ENCODE peak calls at places on chromosomes 6 and 20, in four cellular contexts. I is mucosa of descending colon, G is lower leg skin, R is omental fat pad. B is an unnamed sample.

GRCh38 chr6:35499372-35499771 is 2.5 kb upstream of the TEAD3 start:
- DNase-seq in I (no peak), R (no peak), G (no peak), B (no peak)

GRCh38 chr6:2021713-2022125 is 223.7 kb downstream of the GMDS start:
- DNase-seq in I (peak; percentile 87), G (peak; percentile 94), R (peak; percentile 25), B (no peak)

GRCh38 chr6:71420693-71421328 is 132.2 kb downstream of the OGFRL1 start:
- DNase-seq in I (peak; percentile 83), G (peak; percentile 99), R (peak; percentile 82), B (peak; percentile 98)

GRCh38 chr20:54431545-54431944 is 43.8 kb upstream of the DOK5 start:
- DNase-seq in G (no peak), R (no peak), I (no peak), B (no peak)

GRCh38 chr6:112571886-112572285 is 224.8 kb downstream of the RFPL4B start:
- DNase-seq in G (no peak), I (no peak), R (no peak), B (no peak)

GRCh38 chr20:34744847-34745246 is 40.7 kb downstream of the TP53INP2 start:
- DNase-seq in G (no peak), R (no peak), I (no peak), B (no peak)

GRCh38 chr6:156502969-156503504 is 274.1 kb upstream of the ARID1B start:
- DNase-seq in R (no peak), I (no peak), G (no peak), B (no peak)

GRCh38 chr6:151240036-151240685 is 394 bp downstream of the AKAP12 start:
- DNase-seq in R (peak; percentile 52), G (peak; percentile 92), I (peak; percentile 52), B (peak; percentile 88)

GRCh38 chr6:47029865-47030561 is 12.1 kb downstream of the ADGRF1 start:
- DNase-seq in R (no peak), G (no peak), I (no peak), B (no peak)

GRCh38 chr6:105326838-105327745 is 75.8 kb downstream of the PREP start:
- DNase-seq in G (no peak), I (no peak), R (no peak), B (no peak)

GRCh38 chr6:160931378-160932343 is 59.9 kb upstream of the MAP3K4 start:
- DNase-seq in I (no peak), R (no peak), G (no peak), B (no peak)

GRCh38 chr6:160927416-160927815 is 64.2 kb upstream of the MAP3K4 start:
- DNase-seq in G (no peak), I (no peak), R (no peak), B (no peak)

GRCh38 chr6:160929831-160930230 is 61.7 kb upstream of the MAP3K4 start:
- DNase-seq in G (no peak), I (no peak), R (no peak), B (peak; percentile 27)

GRCh38 chr6:160933256-160933655 is 58.3 kb upstream of the MAP3K4 start:
- DNase-seq in I (no peak), G (no peak), R (no peak), B (no peak)

DNA sequence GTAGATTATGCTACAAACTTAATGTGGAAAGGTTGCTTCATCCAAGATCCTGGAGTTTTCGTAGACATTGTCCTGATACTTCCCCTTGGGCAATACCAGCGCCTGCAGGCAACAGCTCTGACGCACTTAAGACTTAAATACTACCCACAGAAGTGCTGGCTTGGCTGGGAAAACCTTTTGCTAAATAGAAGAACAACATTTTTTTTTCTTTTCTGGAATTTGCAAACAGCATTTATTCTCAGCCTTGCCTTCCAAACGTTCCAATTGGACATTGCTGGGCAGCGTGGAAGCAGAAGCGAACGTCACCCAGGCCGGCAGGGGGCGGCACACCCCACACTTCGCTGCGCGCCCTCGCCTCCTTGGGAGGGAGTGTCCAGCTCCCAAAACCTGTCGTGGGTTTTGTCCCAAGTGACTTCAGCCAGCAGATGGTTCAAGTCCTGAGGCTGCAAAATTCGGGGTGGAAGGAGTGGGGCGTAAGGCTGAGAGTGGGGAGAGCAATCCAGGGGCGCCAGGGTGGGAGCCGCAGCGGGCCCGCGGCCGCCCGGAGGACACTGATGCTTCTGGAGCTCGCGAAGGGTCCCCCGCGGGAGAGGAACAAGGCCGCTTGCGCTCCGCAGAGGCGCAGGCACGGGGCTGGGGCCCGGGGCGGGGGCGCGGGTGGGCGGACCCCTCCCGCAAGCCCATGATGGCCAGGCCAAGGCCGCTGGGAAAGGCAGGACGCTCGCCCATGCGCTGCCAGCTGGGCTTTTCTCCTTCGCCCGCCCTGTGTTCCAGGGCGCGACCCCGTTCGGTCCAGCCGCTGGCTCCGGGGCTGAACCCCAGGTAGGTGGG is 60.8 kb upstream of the MAP3K4 start:
- DNase-seq in G (peak; percentile 95), I (peak; percentile 79), R (peak; percentile 49), B (peak; percentile 93)
- TF ChIP-seq CTCF in G (no peak), I (peak; percentile 59), R (no peak), B (peak; percentile 99)

DNA sequence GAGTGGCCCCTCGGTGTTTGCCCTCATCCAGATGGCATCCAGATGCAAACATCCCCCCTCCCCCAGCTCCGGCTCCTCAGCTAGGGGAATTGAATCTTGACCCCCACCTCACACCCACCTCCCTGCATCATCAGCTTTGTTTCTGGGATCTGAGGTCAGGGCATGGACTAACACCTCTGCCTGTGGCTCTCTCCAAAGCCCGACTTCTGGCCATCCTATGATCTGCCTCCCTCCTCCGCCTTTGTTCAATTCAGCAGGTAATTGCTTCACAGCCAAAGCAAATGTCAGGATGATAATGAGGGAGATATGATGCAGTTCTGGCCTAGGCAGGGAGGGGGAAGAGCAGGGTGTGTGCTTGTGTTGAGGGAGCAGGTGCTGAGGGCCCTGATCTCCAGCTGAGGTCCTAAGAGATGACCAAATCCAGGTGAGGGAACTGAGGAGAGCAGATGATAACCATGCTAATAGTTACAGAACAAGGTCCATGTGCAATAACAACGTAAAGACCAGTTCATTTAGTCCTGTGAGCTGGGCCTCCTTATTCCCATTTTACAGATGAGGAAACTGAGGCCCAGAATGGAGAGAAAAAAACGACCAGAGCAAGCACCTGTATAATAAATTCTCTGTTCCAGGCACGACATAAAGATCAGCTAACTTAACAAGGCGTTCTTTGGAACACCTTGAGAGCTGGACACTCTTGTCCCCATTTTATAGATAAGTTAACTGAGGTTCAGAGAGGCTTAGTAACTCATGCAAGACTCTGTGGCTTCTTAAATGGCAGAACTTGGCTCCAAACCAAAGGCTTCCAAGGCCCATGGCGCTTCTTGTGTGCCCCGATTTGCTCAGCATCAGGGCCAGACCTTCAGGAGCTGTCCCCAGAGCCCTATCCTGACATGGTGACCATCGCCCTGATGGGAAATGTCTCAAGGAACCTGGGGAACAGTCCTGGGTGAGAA is 141.9 kb downstream of the VEGFA start:
- DNase-seq in I (no peak), R (no peak), G (no peak), B (no peak)
- TF ChIP-seq CTCF in I (no peak), R (no peak), G (no peak), B (no peak)

DNA sequence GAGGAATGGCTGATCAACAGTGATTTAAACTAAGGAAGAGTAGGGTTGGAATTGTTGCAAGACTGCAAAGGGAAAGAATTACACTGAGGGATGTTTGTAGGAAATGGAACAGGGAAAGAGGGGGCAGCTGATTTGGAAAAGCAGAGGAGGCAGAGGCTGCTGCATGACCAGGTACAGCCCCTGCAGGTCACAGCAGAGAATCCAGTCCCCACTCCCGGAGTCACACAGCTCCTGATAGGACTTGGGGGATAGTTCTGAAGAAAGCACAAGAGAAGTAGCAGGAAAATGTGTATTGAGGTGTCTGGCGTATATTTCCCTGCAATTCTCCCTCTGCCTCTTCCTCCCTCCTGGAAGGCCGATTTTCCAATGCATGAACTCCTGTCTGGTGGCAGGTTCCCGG is 92.5 kb upstream of the PDE10A start:
- DNase-seq in R (no peak), I (no peak), G (no peak), B (no peak)
- TF ChIP-seq CTCF in R (no peak), I (no peak), G (no peak), B (no peak)

DNA sequence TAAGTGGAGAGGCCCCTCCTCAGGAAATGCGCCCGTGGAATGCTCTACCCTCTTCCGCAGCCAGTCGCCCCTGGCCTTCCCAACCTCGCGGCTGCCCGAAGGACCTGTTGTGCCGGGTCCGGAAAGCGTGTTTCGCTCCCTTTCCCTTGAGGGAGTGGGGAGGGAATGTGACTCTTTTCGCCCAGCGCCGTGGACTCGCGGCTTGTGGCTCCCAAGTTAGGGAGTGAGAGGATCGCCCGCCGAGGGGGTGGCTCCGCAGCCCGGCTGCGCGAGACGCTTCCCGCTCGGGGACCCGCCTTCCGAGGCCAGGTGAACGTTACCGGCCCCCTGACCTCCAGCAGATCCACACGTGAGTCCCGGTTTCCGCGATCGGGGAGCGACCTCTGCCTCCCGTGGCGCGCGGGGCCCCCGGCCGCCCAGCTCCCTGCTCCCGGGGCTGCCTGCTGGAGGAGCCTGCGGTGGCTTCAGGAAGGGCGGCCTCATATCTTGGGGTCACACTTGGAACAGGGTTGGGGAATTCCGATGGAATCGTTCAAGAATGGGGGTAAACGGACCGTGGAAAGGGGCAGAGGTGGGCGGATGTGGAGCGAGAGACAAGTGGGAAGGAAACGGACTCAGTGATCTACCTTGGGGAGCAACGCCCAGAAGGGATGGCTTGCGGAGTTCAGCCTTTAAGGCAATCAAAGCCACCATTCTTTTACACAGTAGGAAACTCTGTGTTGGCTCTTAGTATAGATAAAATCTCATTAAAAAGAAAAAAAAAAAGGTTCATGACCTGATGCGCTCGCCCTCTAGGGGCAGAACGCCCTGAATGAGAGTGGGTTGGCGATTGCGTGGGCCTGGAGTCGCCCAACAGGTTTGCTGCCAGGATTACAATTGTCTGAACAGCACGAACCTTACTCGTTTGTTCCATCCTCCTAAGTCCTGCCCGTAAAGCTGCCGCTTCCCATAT is 887 bp downstream of the TPD52L1 start:
- DNase-seq in R (no peak), G (no peak), I (peak; percentile 57), B (no peak)
- TF ChIP-seq CTCF in R (no peak), G (no peak), I (no peak), B (peak; percentile 27)

GRCh38 chr6:116314218-116314617 is 34.5 kb upstream of the TSPYL1 start:
- DNase-seq in R (no peak), G (no peak), I (no peak), B (no peak)

GRCh38 chr6:116314878-116315277 is 35.1 kb upstream of the TSPYL1 start:
- DNase-seq in I (no peak), R (no peak), G (no peak), B (no peak)

GRCh38 chr6:116313377-116313776 is 33.6 kb upstream of the TSPYL1 start:
- DNase-seq in G (no peak), I (no peak), R (no peak), B (no peak)

DNA sequence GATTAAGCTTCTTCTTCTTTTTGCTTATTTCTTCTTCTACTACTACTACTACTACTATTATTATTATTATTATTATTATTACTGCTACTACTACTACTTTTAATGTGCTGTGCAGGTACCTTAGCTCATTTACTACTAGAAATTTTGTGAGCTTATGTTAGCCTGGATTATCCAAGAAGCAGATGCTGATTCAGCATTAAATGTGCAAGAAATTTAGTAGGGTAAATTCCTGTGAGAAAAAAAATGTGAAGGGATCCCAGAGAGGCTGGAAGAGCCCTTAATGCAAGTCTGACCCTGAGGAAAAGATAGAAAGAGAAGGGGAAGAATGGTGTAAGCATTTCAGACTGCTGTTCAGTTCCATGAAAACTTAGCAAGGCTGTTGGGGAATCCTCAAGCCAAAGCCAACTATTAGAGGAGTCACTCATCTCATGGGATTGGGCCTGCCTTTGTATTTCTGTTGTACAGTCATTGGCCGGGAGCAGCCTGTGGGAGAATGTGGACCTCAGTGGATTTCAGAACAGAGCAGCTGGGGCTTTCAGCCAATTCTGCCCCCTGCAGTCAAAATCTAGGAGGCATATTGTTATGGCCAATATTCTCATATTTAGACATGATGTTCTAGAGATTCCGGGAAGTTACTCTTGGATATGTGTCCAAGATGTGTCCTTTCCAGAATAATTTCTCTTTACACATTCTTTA is 37.2 kb upstream of the TSPYL1 start:
- DNase-seq in I (no peak), G (no peak), R (no peak), B (no peak)
- TF ChIP-seq CTCF in I (no peak), G (no peak), R (no peak), B (no peak)

GRCh38 chr6:119343167-119343566 is 6.4 kb downstream of the MAN1A1 start:
- DNase-seq in R (no peak), I (no peak), G (no peak), B (no peak)
- TF ChIP-seq CTCF in R (no peak), I (no peak), G (no peak), B (no peak)

GRCh38 chr20:46089338-46090094 is at the start of gene NCOA5:
- DNase-seq in I (peak; percentile 97), G (peak; percentile 99), R (peak; percentile 85), B (peak; percentile 98)
- TF ChIP-seq CTCF in I (peak; percentile 12), G (no peak), R (no peak), B (peak; percentile 40)

B was measured in osteocyte.